ENCODE peak calls at places on chromosomes 3 and 15, in four cellular contexts. P is lower lobe of right lung; W is psoas muscle; Z is CD8-positive, alpha-beta memory T cell. G is an unnamed sample.

GRCh38 chr3:100033814-100034490 is 80.3 kb downstream of the FILIP1L start:
- DNase-seq in P (no peak), W (no peak), Z (no peak), G (no peak)

GRCh38 chr3:5144316-5144994 is 22.4 kb downstream of the ARL8B start:
- DNase-seq in P (no peak), W (no peak), Z (no peak), G (no peak)

GRCh38 chr15:70259030-70259424 is 161.3 kb upstream of the TLE3 start:
- DNase-seq in P (peak; percentile 83), W (peak; percentile 77), Z (peak; percentile 41), G (peak; percentile 48)

GRCh38 chr3:93906245-93906644 is 67.5 kb downstream of the PROS1 start:
- DNase-seq in P (no peak), W (no peak), Z (no peak), G (no peak)

GRCh38 chr15:65300924-65301441 is 3.5 kb upstream of the RNU5B-1 start:
- DNase-seq in P (no peak), W (no peak), Z (no peak), G (no peak)

GRCh38 chr15:88620995-88621772 is at the start of gene AEN:
- DNase-seq in P (peak; percentile 96), W (peak; percentile 98), Z (peak; percentile 94), G (peak; percentile 94)

GRCh38 chr15:33968224-33968623 is at the start of gene CHRM5:
- DNase-seq in P (no peak), W (no peak), Z (no peak), G (no peak)

GRCh38 chr15:40511472-40512133 is 40.8 kb downstream of the CHST14 start:
- DNase-seq in P (peak; percentile 90), W (peak; percentile 89), Z (no peak), G (peak; percentile 72)

GRCh38 chr3:143040264-143040879 is 39.0 kb downstream of the U2SURP start:
- DNase-seq in P (no peak), W (no peak), Z (no peak), G (no peak)

GRCh38 chr3:126476166-126476975 is 680 bp upstream of the ZXDC start:
- DNase-seq in P (peak; percentile 83), W (peak; percentile 85), Z (no peak), G (no peak)

GRCh38 chr15:79018960-79019359 is 71.6 kb downstream of the RASGRF1 start:
- DNase-seq in P (peak; percentile 29), W (no peak), Z (no peak), G (no peak)

GRCh38 chr15:37100109-37100873 is at the start of gene MEIS2:
- DNase-seq in P (peak; percentile 91), W (peak; percentile 92), Z (no peak), G (peak; percentile 59)

GRCh38 chr3:59425371-59425770 is 375.5 kb upstream of the CFAP20DC start:
- DNase-seq in P (no peak), W (no peak), Z (no peak), G (no peak)

GRCh38 chr3:60839242-60839641 is 412.0 kb downstream of the FHIT start:
- DNase-seq in P (no peak), W (no peak), Z (no peak), G (no peak)

GRCh38 chr3:23276913-23277658 is 74.0 kb downstream of the UBE2E2 start:
- DNase-seq in P (no peak), W (no peak), Z (no peak), G (no peak)

GRCh38 chr15:32669870-32670623 is 28.5 kb downstream of the SCG5 start:
- DNase-seq in P (no peak), W (no peak), Z (no peak), G (no peak)

GRCh38 chr3:14602804-14603644 is 48.5 kb upstream of the CCDC174 start:
- DNase-seq in P (no peak), W (no peak), Z (no peak), G (no peak)

GRCh38 chr15:88681610-88682221 is 42.9 kb downstream of the ISG20 start:
- DNase-seq in P (no peak), W (no peak), Z (no peak), G (no peak)

GRCh38 chr15:98286831-98287230 is 326.3 kb downstream of the ARRDC4 start:
- DNase-seq in P (no peak), W (no peak), Z (no peak), G (no peak)

GRCh38 chr15:30990451-30991300 is 752 bp downstream of the MTMR10 start:
- DNase-seq in P (no peak), W (no peak), Z (no peak), G (no peak)

GRCh38 chr15:33492434-33493052 is 181.8 kb downstream of the RYR3 start:
- DNase-seq in P (no peak), W (no peak), Z (no peak), G (no peak)

DNA sequence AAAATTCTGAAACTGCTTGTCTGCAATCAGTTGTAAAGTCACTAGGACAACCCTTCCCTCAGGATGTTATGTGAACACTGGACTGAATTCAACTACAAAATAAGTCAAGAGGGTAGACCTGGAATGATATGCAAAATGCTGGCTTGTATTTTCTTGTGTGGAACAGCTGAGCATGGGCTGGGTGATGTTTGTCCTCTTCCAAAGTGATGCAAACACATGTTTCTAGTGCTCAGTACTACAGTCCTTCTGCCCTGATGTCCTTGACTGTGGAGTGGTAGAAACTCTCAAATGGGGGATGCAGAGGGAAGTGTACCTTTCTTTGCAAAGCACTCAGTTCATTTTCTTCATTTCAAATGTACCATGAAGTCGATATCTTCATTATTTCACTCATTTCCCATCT is 258.6 kb downstream of the THSD4 start:
- DNase-seq in P (no peak), W (no peak), Z (no peak), G (no peak)
- H3K27ac ChIP-seq in P (peak overlapping the region; percentile 37), W (no peak overlapping the region), Z (no peak overlapping the region), G (no peak overlapping the region)

GRCh38 chr3:197561926-197562325 is 6.2 kb upstream of the BDH1 start:
- DNase-seq in P (no peak), W (no peak), Z (no peak), G (no peak)

GRCh38 chr3:197567900-197568685 is 12.3 kb upstream of the BDH1 start:
- DNase-seq in P (no peak), W (no peak), Z (no peak), G (no peak)

GRCh38 chr3:197559662-197560061 is 3.9 kb upstream of the BDH1 start:
- DNase-seq in P (no peak), W (no peak), Z (no peak), G (no peak)

GRCh38 chr3:197562398-197563251 is 6.9 kb upstream of the BDH1 start:
- DNase-seq in P (no peak), W (no peak), Z (no peak), G (no peak)

GRCh38 chr3:197564097-197564843 is 8.5 kb upstream of the BDH1 start:
- DNase-seq in P (no peak), W (no peak), Z (no peak), G (no peak)
- H3K27ac ChIP-seq in P (no peak overlapping the region), W (no peak overlapping the region), Z (no peak overlapping the region), G (no peak overlapping the region)

DNA sequence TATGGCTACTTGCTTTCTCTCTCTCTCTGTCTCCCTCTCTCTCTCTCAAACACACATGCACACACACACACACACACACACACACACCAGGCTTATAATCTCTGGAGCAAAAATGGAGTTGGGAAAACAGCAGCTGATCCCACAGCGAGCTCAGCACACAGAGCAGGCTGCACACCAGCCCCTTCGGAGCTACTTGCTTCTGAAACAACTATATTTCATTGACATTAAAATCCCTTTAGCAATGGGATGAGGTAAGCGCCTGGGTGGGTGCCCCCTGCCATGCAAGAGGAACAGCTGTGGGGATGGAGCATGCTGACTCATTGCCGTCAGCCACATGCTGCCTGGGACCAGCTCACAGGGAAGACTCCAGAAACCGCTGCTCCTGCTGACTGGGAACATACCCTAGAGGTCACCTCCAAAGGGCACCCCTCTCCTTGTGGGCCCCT is 45.7 kb downstream of the B3GNT5 start:
- DNase-seq in P (peak; percentile 79), W (peak; percentile 91), Z (no peak), G (peak; percentile 95)
- H3K27ac ChIP-seq in P (no peak overlapping the region), W (peak overlapping the region; percentile 88), Z (no peak overlapping the region), G (peak overlapping the region; percentile 89)

GRCh38 chr3:123632161-123632655 is 47.4 kb upstream of the HACD2 start:
- DNase-seq in P (no peak), W (no peak), Z (no peak), G (no peak)
- H3K27ac ChIP-seq in P (no peak overlapping the region), W (no peak overlapping the region), Z (no peak overlapping the region), G (no peak overlapping the region)

GRCh38 chr3:132535575-132536441 is 61.3 kb upstream of the ACKR4 start:
- DNase-seq in P (no peak), W (no peak), Z (peak; percentile 30), G (peak; percentile 38)

GRCh38 chr3:132536442-132537153 is 60.5 kb upstream of the ACKR4 start:
- DNase-seq in P (no peak), W (no peak), Z (no peak), G (no peak)

GRCh38 chr3:132530624-132531023 is 66.4 kb upstream of the ACKR4 start:
- DNase-seq in P (no peak), W (no peak), Z (no peak), G (no peak)
- H3K27ac ChIP-seq in P (no peak overlapping the region), W (no peak overlapping the region), Z (no peak overlapping the region), G (no peak overlapping the region)

GRCh38 chr3:129207347-129207947 is 23.8 kb upstream of the CNBP start:
- DNase-seq in P (no peak), W (no peak), Z (no peak), G (no peak)
- H3K27ac ChIP-seq in P (no peak overlapping the region), W (no peak overlapping the region), Z (no peak overlapping the region), G (no peak overlapping the region)

GRCh38 chr3:62363275-62363674 is 10.1 kb downstream of the FEZF2 start:
- DNase-seq in P (no peak), W (no peak), Z (no peak), G (no peak)
- H3K27ac ChIP-seq in P (no peak overlapping the region), W (no peak overlapping the region), Z (no peak overlapping the region), G (no peak overlapping the region)

DNA sequence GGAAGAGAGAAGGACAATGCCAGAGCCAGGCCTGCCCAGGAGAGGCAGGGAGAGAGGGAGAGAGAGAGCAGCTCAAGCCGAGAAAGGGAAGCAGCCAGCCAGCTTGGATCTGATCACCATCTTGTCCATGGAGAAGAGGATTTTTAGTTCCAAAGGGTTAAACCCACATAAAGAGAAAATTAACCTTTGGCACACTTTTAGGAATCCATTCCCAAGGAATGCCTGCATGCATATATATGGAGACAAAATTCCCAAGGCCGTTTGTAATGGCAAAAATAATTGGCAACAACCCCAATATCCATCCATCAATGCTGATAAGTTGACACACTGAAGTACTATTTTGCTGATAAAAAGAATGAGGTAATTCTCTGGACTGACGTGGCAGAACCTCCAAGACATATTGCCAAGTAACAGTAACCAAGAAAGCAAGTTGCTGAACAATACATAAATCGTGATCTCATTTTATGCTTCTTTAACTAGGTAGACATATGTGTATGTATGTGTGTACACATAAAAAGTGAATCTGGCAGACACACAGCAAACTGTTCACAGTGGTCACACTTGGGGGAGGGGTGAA is 7.5 kb upstream of the STRA6 start:
- DNase-seq in P (no peak), W (no peak), Z (no peak), G (no peak)
- H3K27ac ChIP-seq in P (no peak overlapping the region), W (no peak overlapping the region), Z (no peak overlapping the region), G (no peak overlapping the region)

GRCh38 chr15:80836991-80837390 is 57.8 kb downstream of the CEMIP start:
- DNase-seq in P (no peak), W (no peak), Z (no peak), G (no peak)

GRCh38 chr15:80834402-80834801 is 55.2 kb downstream of the CEMIP start:
- DNase-seq in P (no peak), W (no peak), Z (no peak), G (no peak)

GRCh38 chr15:80836223-80836622 is 57.1 kb downstream of the CEMIP start:
- DNase-seq in P (no peak), W (no peak), Z (no peak), G (no peak)

GRCh38 chr15:80835338-80835737 is 56.2 kb downstream of the CEMIP start:
- DNase-seq in P (no peak), W (no peak), Z (no peak), G (no peak)

GRCh38 chr15:80834906-80835305 is 55.7 kb downstream of the CEMIP start:
- DNase-seq in P (no peak), W (no peak), Z (no peak), G (no peak)
- H3K27ac ChIP-seq in P (no peak overlapping the region), W (no peak overlapping the region), Z (no peak overlapping the region), G (no peak overlapping the region)

G was measured in gastrocnemius medialis.